ENCODE peak calls at places on chromosomes 1 and 21, in eight cellular contexts. B is heart right ventricle, T is K562, X is astrocyte, L is OCI-LY7, O is lower lobe of right lung, N is uterus, S is heart left ventricle. I is an unnamed sample. For H3K36me3, the result is how much of the 10 kb centered on the place peaks cover.

GRCh38 chr1:118223426-118223825 is 38.4 kb upstream of the SPAG17 start:
- DNase-seq in B (peak), T (peak), X (no peak), L (peak), O (no peak), N (no peak), S (peak), I (no peak)

GRCh38 chr1:187621961-187622360 is 793.2 kb downstream of the PLA2G4A start:
- DNase-seq in B (no peak), T (no peak), X (peak), L (no peak), O (no peak), N (no peak), S (no peak), I (no peak)

GRCh38 chr1:77416692-77417450 is 135.1 kb downstream of the AK5 start:
- DNase-seq in B (no peak), T (peak), X (no peak), L (peak), O (no peak), N (no peak), S (no peak), I (no peak)

GRCh38 chr21:40191196-40191595 is 324.0 kb downstream of the PCP4 start:
- DNase-seq in B (no peak), T (no peak), X (no peak), L (no peak), O (no peak), N (no peak), S (no peak), I (no peak)

GRCh38 chr1:205915354-205915990 is 27.8 kb downstream of the SLC26A9 start:
- DNase-seq in B (peak), T (no peak), X (no peak), L (no peak), O (no peak), N (no peak), S (peak), I (no peak)

GRCh38 chr1:239882967-239883366 is 208.7 kb upstream of the FMN2 start:
- DNase-seq in B (no peak), T (no peak), X (no peak), L (no peak), O (no peak), N (no peak), S (no peak), I (no peak)

GRCh38 chr1:179818260-179818659 is 59.3 kb downstream of the TOR1AIP2 start:
- DNase-seq in B (no peak), T (no peak), X (no peak), L (no peak), O (no peak), N (no peak), S (no peak), I (no peak)

GRCh38 chr1:184112176-184112948 is 60.8 kb downstream of the TSEN15 start:
- DNase-seq in B (no peak), T (no peak), X (no peak), L (no peak), O (no peak), N (no peak), S (no peak), I (no peak)

GRCh38 chr21:33230518-33231324 is 983 bp downstream of the IFNAR2 start:
- DNase-seq in B (peak), T (peak), X (peak), L (peak), O (peak), N (peak), S (peak), I (peak)

GRCh38 chr1:210377934-210378333 is 49.2 kb downstream of the HHAT start:
- DNase-seq in B (no peak), T (no peak), X (peak), L (no peak), O (no peak), N (no peak), S (no peak), I (no peak)

GRCh38 chr1:11774753-11775152 is 12.8 kb downstream of the C1orf167 start:
- DNase-seq in B (no peak), T (no peak), X (no peak), L (no peak), O (no peak), N (no peak), S (no peak), I (no peak)

GRCh38 chr1:219347843-219348475 is 174.3 kb downstream of the LYPLAL1 start:
- DNase-seq in B (peak), T (no peak), X (no peak), L (no peak), O (peak), N (peak), S (peak), I (no peak)

GRCh38 chr1:173193639-173194038 is 13.5 kb downstream of the TNFSF4 start:
- DNase-seq in B (no peak), T (no peak), X (peak), L (no peak), O (no peak), N (no peak), S (no peak), I (no peak)

GRCh38 chr1:154546264-154547043 is 12.0 kb downstream of the UBE2Q1 start:
- DNase-seq in B (peak), T (peak), X (no peak), L (peak), O (peak), N (no peak), S (peak), I (peak)

GRCh38 chr1:119372493-119373086 is 4.0 kb downstream of the HAO2 start:
- DNase-seq in B (peak), T (peak), X (no peak), L (peak), O (no peak), N (no peak), S (no peak), I (peak)

GRCh38 chr1:226073184-226073950 is 10.9 kb downstream of the H3-3A start:
- DNase-seq in B (no peak), T (no peak), X (no peak), L (no peak), O (no peak), N (no peak), S (no peak), I (no peak)

GRCh38 chr1:172449012-172449584 is 5.2 kb upstream of the PIGC start:
- DNase-seq in B (no peak), T (peak), X (no peak), L (no peak), O (no peak), N (no peak), S (no peak), I (peak)

GRCh38 chr1:212529211-212529731 is 79.3 kb upstream of the ATF3 start:
- DNase-seq in B (no peak), T (no peak), X (peak), L (no peak), O (no peak), N (no peak), S (no peak), I (no peak)

GRCh38 chr1:29096255-29096896 is 27.3 kb downstream of the TMEM200B start:
- DNase-seq in B (no peak), T (no peak), X (no peak), L (no peak), O (no peak), N (no peak), S (no peak), I (no peak)

GRCh38 chr21:45136927-45137611 is 62.7 kb downstream of the ADARB1 start:
- DNase-seq in B (peak), T (peak), X (peak), L (peak), O (peak), N (peak), S (peak), I (peak)

GRCh38 chr1:48532976-48533375 is 61.0 kb upstream of the SPATA6 start:
- DNase-seq in B (no peak), T (no peak), X (no peak), L (no peak), O (no peak), N (no peak), S (no peak), I (no peak)

GRCh38 chr1:145719230-145720079 is at the start of gene CD160:
- DNase-seq in B (no peak), T (no peak), X (no peak), L (no peak), O (no peak), N (no peak), S (no peak), I (no peak)

GRCh38 chr1:81679972-81680371 is 120.8 kb upstream of the ADGRL2 start:
- DNase-seq in B (no peak), T (no peak), X (peak), L (no peak), O (no peak), N (no peak), S (no peak), I (no peak)

GRCh38 chr1:99843760-99844159 is 6.4 kb upstream of the AGL start:
- DNase-seq in B (no peak), T (no peak), X (no peak), L (no peak), O (no peak), N (peak), S (no peak), I (no peak)

GRCh38 chr1:165050246-165050645 is 306.3 kb downstream of the LMX1A start:
- DNase-seq in B (no peak), T (no peak), X (no peak), L (no peak), O (no peak), N (no peak), S (no peak), I (no peak)

GRCh38 chr21:44460441-44460755 is 5.1 kb downstream of the LRRC3 start:
- DNase-seq in B (no peak), T (no peak), X (no peak), L (no peak), O (no peak), N (no peak), S (no peak), I (no peak)

GRCh38 chr1:59346429-59346828 is 49.5 kb downstream of the FGGY start:
- DNase-seq in B (no peak), T (no peak), X (no peak), L (no peak), O (no peak), N (no peak), S (no peak), I (no peak)

GRCh38 chr1:75328691-75329090 is 194.5 kb downstream of the LHX8 start:
- DNase-seq in B (no peak), T (no peak), X (no peak), L (no peak), O (no peak), N (no peak), S (no peak), I (no peak)

GRCh38 chr1:1434131-1434811 is 1.2 kb upstream of the VWA1 start:
- DNase-seq in B (peak), T (no peak), X (peak), L (no peak), O (peak), N (peak), S (peak), I (no peak)

GRCh38 chr1:1286313-1287261 is 6.4 kb downstream of the SCNN1D start:
- DNase-seq in B (no peak), T (no peak), X (no peak), L (no peak), O (peak), N (no peak), S (no peak), I (no peak)

GRCh38 chr1:94894630-94895029 is 32.3 kb downstream of the CNN3 start:
- DNase-seq in B (no peak), T (no peak), X (no peak), L (no peak), O (no peak), N (no peak), S (no peak), I (no peak)

GRCh38 chr1:14653461-14653960 is 55.0 kb downstream of the KAZN start:
- DNase-seq in B (no peak), T (no peak), X (no peak), L (no peak), O (no peak), N (no peak), S (no peak), I (no peak)

GRCh38 chr1:207981976-207982375 is 71.1 kb upstream of the CD34 start:
- DNase-seq in B (no peak), T (peak), X (no peak), L (peak), O (no peak), N (no peak), S (no peak), I (no peak)

GRCh38 chr21:42426876-42427480 is 23.3 kb downstream of the UBASH3A start:
- DNase-seq in B (no peak), T (no peak), X (no peak), L (no peak), O (no peak), N (no peak), S (no peak), I (no peak)

GRCh38 chr1:22327411-22327810 is 124.2 kb upstream of the ZBTB40 start:
- DNase-seq in B (no peak), T (no peak), X (no peak), L (no peak), O (no peak), N (no peak), S (no peak), I (no peak)

GRCh38 chr1:229342902-229343587 is at the start of gene CCSAP:
- DNase-seq in B (peak), T (peak), X (peak), L (peak), O (peak), N (peak), S (peak), I (peak)

GRCh38 chr21:45976666-45977335 is 4.8 kb upstream of the COL6A1 start:
- DNase-seq in B (no peak), T (no peak), X (no peak), L (no peak), O (no peak), N (peak), S (peak), I (no peak)

GRCh38 chr1:218524986-218525385 is 179.8 kb downstream of the TGFB2 start:
- DNase-seq in B (no peak), T (no peak), X (no peak), L (no peak), O (no peak), N (no peak), S (no peak), I (no peak)

DNA sequence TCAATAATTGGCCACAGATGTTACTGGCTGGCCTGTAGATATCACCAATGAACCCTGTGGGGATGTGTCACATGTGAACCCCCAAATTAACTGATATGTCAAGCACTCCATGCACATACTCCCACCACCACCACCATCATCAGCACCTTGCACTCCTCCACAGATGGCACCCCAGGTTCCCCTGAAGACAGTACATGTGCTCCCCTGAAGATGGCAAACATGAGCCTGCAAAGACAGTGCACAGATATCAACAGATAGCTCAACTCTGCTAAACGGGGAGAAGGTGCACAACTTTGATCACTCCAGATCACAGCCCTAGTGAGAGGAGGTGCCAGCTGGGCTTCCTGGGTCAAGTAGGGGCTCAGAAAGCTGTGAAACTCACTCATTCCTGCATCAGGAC is 74.4 kb downstream of the CLCA4 start:
- DNase-seq in B (no peak), T (no peak), X (no peak), L (peak), O (no peak), N (no peak), S (no peak), I (no peak)
- TF ChIP-seq CTCF in B (no peak), T (no peak), X (no peak), L (peak), O (no peak), N (no peak), S (no peak), I (no peak)

GRCh38 chr1:8447616-8448150 is 129.8 kb downstream of the SLC45A1 start:
- DNase-seq in B (no peak), T (no peak), X (no peak), L (no peak), O (no peak), N (no peak), S (no peak), I (no peak)
- H3K36me3 ChIP-seq in B (under half), T (under half), X (under half), L (under half), O (under half), N (under half), S (under half), I (under half)

GRCh38 chr1:7915826-7916225 is 24.8 kb downstream of the TNFRSF9 start:
- DNase-seq in B (no peak), T (no peak), X (no peak), L (no peak), O (no peak), N (no peak), S (no peak), I (no peak)

GRCh38 chr1:7912145-7912544 is 28.5 kb downstream of the TNFRSF9 start:
- DNase-seq in B (no peak), T (no peak), X (no peak), L (no peak), O (no peak), N (no peak), S (no peak), I (no peak)

GRCh38 chr1:7916431-7916830 is 24.2 kb downstream of the TNFRSF9 start:
- DNase-seq in B (no peak), T (no peak), X (no peak), L (no peak), O (no peak), N (no peak), S (no peak), I (no peak)

DNA sequence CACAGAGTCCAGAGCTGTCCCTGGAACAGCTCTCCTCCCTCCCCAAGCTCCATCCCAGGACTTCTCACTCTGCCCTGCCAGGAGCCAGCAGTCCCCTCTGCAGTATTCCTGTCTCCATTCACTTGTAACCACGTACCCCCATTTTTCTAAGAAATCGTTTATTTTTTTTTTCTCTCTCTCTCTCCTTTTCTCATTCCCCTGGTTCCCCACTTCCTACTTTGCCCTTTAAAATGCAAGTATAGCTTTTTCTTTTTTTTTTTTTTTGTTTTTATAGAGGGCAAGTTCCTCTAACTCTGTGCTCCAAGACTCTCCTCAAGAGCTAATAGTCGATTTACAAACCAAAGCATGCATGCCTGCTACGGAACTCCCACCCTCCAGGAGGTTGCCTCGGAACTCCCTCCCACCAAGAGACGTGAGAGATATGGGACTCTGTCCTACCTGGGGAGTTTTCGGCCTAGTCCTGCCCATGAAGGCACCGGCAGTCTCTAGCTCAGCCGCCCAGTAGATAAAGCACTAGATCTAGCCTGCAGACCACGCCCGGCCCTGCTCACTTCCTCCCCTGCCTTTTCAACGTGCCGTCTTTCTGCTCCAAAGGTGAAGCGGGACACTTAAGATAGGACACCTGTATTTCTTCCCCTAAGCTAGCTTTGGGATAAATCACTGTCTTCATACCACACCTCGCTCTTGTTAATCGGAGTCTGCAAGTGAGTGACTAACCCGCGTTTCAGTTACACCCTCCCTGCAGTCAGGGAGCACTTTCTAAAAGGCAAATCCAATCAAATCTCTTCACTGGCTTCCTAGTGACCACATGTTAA is 27.7 kb downstream of the TNFRSF9 start:
- DNase-seq in B (no peak), T (peak), X (no peak), L (no peak), O (no peak), N (no peak), S (no peak), I (no peak)
- H3K4me3 ChIP-seq in B (no peak), T (no peak), X (no peak), L (no peak), O (no peak), N (no peak), S (no peak), I (no peak)

GRCh38 chr1:203625623-203626189 is 926 bp upstream of the ATP2B4 start:
- DNase-seq in B (peak), T (peak), X (no peak), L (peak), O (no peak), N (peak), S (no peak), I (no peak)
- TF ChIP-seq CTCF in B (peak), T (peak), X (peak), L (peak), O (peak), N (peak), S (peak), I (peak)

GRCh38 chr1:180953791-180954721 is 41.4 kb downstream of the KIAA1614 start:
- DNase-seq in B (peak), T (no peak), X (peak), L (peak), O (peak), N (peak), S (peak), I (peak)

GRCh38 chr1:180951881-180952656 is 39.4 kb downstream of the KIAA1614 start:
- DNase-seq in B (no peak), T (no peak), X (no peak), L (no peak), O (no peak), N (no peak), S (no peak), I (no peak)

GRCh38 chr1:180954766-180955165 is 42.1 kb downstream of the KIAA1614 start:
- DNase-seq in B (no peak), T (no peak), X (no peak), L (no peak), O (no peak), N (no peak), S (no peak), I (no peak)

GRCh38 chr1:180952657-180953013 is 39.9 kb downstream of the KIAA1614 start:
- DNase-seq in B (no peak), T (no peak), X (no peak), L (no peak), O (no peak), N (no peak), S (no peak), I (no peak)

DNA sequence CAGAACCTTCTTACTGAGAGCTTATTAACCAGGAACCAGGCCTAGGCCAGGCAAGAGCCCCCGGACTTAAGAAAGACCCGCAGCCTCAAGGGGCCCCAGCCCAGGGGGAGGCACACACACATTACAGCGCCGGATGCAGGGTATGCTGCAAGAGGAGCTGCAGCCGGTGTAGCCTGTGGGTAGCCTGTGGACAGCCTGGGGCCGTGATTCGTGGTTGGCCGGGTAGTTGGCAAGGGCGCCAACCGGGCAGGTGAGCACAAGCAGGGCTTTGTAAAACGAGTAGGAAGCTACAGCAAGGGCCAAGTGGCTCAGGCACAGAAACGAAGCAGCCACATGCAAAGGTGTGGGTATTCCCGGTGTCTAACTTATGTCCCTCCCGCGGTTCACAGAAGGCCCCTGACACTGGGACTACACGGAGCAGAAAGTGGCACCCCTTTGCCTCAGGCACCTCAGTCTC is 40.6 kb downstream of the KIAA1614 start:
- DNase-seq in B (no peak), T (no peak), X (no peak), L (no peak), O (no peak), N (no peak), S (no peak), I (no peak)
- H3K36me3 ChIP-seq in B (under half), T (under half), X (under half), L (under half), O (under half), N (under half), S (under half), I (under half)